ENCODE peak calls at places on chromosomes 12 and 14, in six cellular contexts. T is RWPE2, J is fibroblast of lung, S is lower lobe of right lung, I is MM.1S, G is cardiac muscle cell. Y is an unnamed sample.

GRCh38 chr12:112096667-112097066 is 11.9 kb downstream of the NAA25 start:
- DNase-seq in S (no peak), G (no peak), I (no peak), T (no peak), J (peak; percentile 51), Y (no peak)

GRCh38 chr14:105029402-105029801 is 8.5 kb upstream of the CDCA4 start:
- DNase-seq in S (no peak), J (no peak), G (no peak), T (no peak), I (no peak), Y (no peak)

GRCh38 chr14:65993103-65993502 is 493.1 kb upstream of the CCDC196 start:
- DNase-seq in J (no peak), G (no peak), S (no peak), T (no peak), I (peak; percentile 7), Y (no peak)

GRCh38 chr14:100673085-100673806 is 53.4 kb upstream of the DLK1 start:
- DNase-seq in S (peak; percentile 66), J (no peak), G (peak; percentile 52), I (no peak), T (peak; percentile 61), Y (no peak)

GRCh38 chr12:49984476-49984890 is 11.7 kb downstream of the AQP6 start:
- DNase-seq in G (no peak), I (no peak), T (no peak), J (no peak), S (no peak), Y (no peak)

GRCh38 chr12:101018540-101018939 is 191.5 kb downstream of the SLC5A8 start:
- DNase-seq in T (peak; percentile 86), S (no peak), G (no peak), J (peak; percentile 44), I (no peak), Y (no peak)

GRCh38 chr12:122111070-122111750 is 32.7 kb downstream of the MLXIP start:
- DNase-seq in I (no peak), G (no peak), J (no peak), S (no peak), T (no peak), Y (no peak)

GRCh38 chr14:103378042-103378854 is 7.0 kb upstream of the MARK3 start:
- DNase-seq in I (no peak), G (no peak), T (no peak), S (no peak), J (no peak), Y (no peak)

GRCh38 chr14:102558566-102558965 is 33.9 kb upstream of the RCOR1 start:
- DNase-seq in T (no peak), S (no peak), J (no peak), I (no peak), G (no peak), Y (no peak)

GRCh38 chr12:115880238-115880637 is 397.3 kb downstream of the MED13L start:
- DNase-seq in S (no peak), I (no peak), J (no peak), T (no peak), G (no peak), Y (no peak)

GRCh38 chr14:26598081-26598671 is 343 bp upstream of the NOVA1 start:
- DNase-seq in J (peak; percentile 97), T (peak; percentile 52), G (peak; percentile 96), S (peak; percentile 58), I (no peak), Y (peak; percentile 90)

DNA sequence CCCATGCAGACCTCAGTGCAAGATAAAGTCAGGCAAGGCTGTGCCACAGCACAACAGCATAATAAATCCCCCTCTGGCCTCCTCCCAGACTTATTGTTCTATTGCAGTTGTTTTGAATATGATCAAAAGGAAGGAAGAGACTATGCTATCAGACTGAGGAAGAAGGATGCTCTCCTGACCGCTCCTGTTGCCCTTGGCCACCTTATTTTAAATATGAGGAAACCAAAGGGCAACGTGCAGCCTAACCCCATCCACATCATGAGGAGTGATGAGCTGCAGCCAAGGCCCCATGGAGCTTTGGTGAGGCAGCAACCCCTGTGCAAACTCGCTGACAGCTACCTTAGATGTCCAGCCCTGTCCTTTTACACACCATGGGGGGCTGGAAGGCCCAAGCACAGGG is 291.7 kb downstream of the ZFP36L1 start:
- DNase-seq in T (no peak), G (no peak), J (no peak), S (no peak), I (no peak), Y (no peak)
- H3K27ac ChIP-seq in T (no peak overlapping the region), G (no peak overlapping the region), J (no peak overlapping the region), S (peak overlapping the region; percentile 22), I (no peak overlapping the region), Y (no peak overlapping the region)

GRCh38 chr12:105897311-105897725 is 241.4 kb downstream of the NUAK1 start:
- DNase-seq in T (no peak), J (no peak), I (no peak), S (no peak), G (no peak), Y (no peak)
- H3K4me1 ChIP-seq in T (no peaks in the 10 kb centered on the region), J (no peaks in the 10 kb centered on the region), I (peaks cover 4% of the 10 kb centered on the region), S (no peaks in the 10 kb centered on the region), G (no peaks in the 10 kb centered on the region), Y (no peaks in the 10 kb centered on the region)

GRCh38 chr12:53939141-53940108 is 794 bp downstream of the HOXC13 start:
- DNase-seq in S (no peak), G (peak; percentile 48), T (no peak), J (no peak), I (no peak), Y (peak; percentile 37)
- H3K4me3 ChIP-seq in S (no peak overlapping the region), G (no peak overlapping the region), T (peak overlapping the region; percentile 43), J (no peak overlapping the region), I (no peak overlapping the region), Y (no peak overlapping the region)

GRCh38 chr12:93358821-93359220 is 18.9 kb upstream of the NUDT4 start:
- DNase-seq in G (no peak), S (no peak), I (no peak), J (no peak), T (no peak), Y (no peak)

GRCh38 chr12:93356214-93356613 is 21.5 kb upstream of the NUDT4 start:
- DNase-seq in J (no peak), S (no peak), I (no peak), T (no peak), G (no peak), Y (no peak)

GRCh38 chr12:93352321-93352720 is 25.4 kb upstream of the NUDT4 start:
- DNase-seq in J (no peak), S (no peak), G (no peak), I (no peak), T (no peak), Y (no peak)

GRCh38 chr12:93361159-93361919 is 16.4 kb upstream of the NUDT4 start:
- DNase-seq in I (peak; percentile 32), G (no peak), T (no peak), S (no peak), J (no peak), Y (no peak)

GRCh38 chr12:93358058-93358457 is 19.7 kb upstream of the NUDT4 start:
- DNase-seq in G (no peak), J (no peak), S (no peak), I (peak; percentile 35), T (no peak), Y (no peak)
- H3K27ac ChIP-seq in G (no peak overlapping the region), J (no peak overlapping the region), S (no peak overlapping the region), I (no peak overlapping the region), T (no peak overlapping the region), Y (no peak overlapping the region)

GRCh38 chr14:73775339-73776193 is 61.4 kb upstream of the PNMA1 start:
- DNase-seq in G (no peak), T (no peak), J (no peak), I (no peak), S (no peak), Y (peak; percentile 70)

GRCh38 chr14:73776194-73776537 is 62.0 kb upstream of the PNMA1 start:
- DNase-seq in I (no peak), T (no peak), G (no peak), J (no peak), S (no peak), Y (no peak)

GRCh38 chr14:73774671-73775070 is 60.5 kb upstream of the PNMA1 start:
- DNase-seq in J (no peak), T (no peak), S (no peak), G (no peak), I (no peak), Y (no peak)

GRCh38 chr14:73773441-73774243 is 59.5 kb upstream of the PNMA1 start:
- DNase-seq in J (no peak), S (no peak), G (no peak), I (no peak), T (no peak), Y (no peak)

GRCh38 chr14:73774244-73774575 is 60.0 kb upstream of the PNMA1 start:
- DNase-seq in S (no peak), I (no peak), T (no peak), J (no peak), G (no peak), Y (no peak)
- H3K4me1 ChIP-seq in S (peaks cover 93% of the 10 kb centered on the region), I (peaks cover 65% of the 10 kb centered on the region), T (peaks cover 21% of the 10 kb centered on the region), J (peaks cover 16% of the 10 kb centered on the region), G (peaks cover 18% of the 10 kb centered on the region), Y (peaks cover 5% of the 10 kb centered on the region)

Y was measured in aorta.